ENCODE peak calls at places on chromosomes 6 and 20, in seven cellular contexts. One of them, this sample, is unnamed.

GRCh38 chr6:6918216-6918983 is 189.4 kb upstream of the RREB1 start:
- DNase-seq in EH: peak; percentile 31
- DNase-seq in hypothalamus: no peak
- DNase-seq in HL-60: peak; percentile 93
- DNase-seq in activated CD8-positive, alpha-beta memory T cell treated with anti-CD3 and anti-CD28 coated beads for 4 hours: peak; percentile 14
- DNase-seq in breast epithelium: no peak
- DNase-seq in substantia nigra: no peak
- DNase-seq in this sample: peak; percentile 76

GRCh38 chr6:139943391-139943790 is 568.9 kb upstream of the CITED2 start:
- DNase-seq in HL-60: no peak
- DNase-seq in substantia nigra: no peak
- DNase-seq in activated CD8-positive, alpha-beta memory T cell treated with anti-CD3 and anti-CD28 coated beads for 4 hours: no peak
- DNase-seq in EH: peak; percentile 97
- DNase-seq in breast epithelium: no peak
- DNase-seq in hypothalamus: no peak
- DNase-seq in this sample: peak; percentile 77

GRCh38 chr6:148760568-148761531 is 14.0 kb downstream of the UST start:
- DNase-seq in activated CD8-positive, alpha-beta memory T cell treated with anti-CD3 and anti-CD28 coated beads for 4 hours: no peak
- DNase-seq in breast epithelium: peak; percentile 30
- DNase-seq in EH: peak; percentile 95
- DNase-seq in hypothalamus: peak; percentile 43
- DNase-seq in HL-60: no peak
- DNase-seq in substantia nigra: peak; percentile 32
- DNase-seq in this sample: peak; percentile 38

GRCh38 chr6:105757512-105758200 is 328.5 kb upstream of the PRDM1 start:
- DNase-seq in breast epithelium: no peak
- DNase-seq in substantia nigra: no peak
- DNase-seq in HL-60: no peak
- DNase-seq in EH: no peak
- DNase-seq in activated CD8-positive, alpha-beta memory T cell treated with anti-CD3 and anti-CD28 coated beads for 4 hours: no peak
- DNase-seq in hypothalamus: no peak
- DNase-seq in this sample: peak; percentile 84

GRCh38 chr20:20820104-20820503 is 107.7 kb upstream of the RALGAPA2 start:
- DNase-seq in hypothalamus: no peak
- DNase-seq in breast epithelium: no peak
- DNase-seq in activated CD8-positive, alpha-beta memory T cell treated with anti-CD3 and anti-CD28 coated beads for 4 hours: no peak
- DNase-seq in substantia nigra: no peak
- DNase-seq in HL-60: no peak
- DNase-seq in EH: no peak
- DNase-seq in this sample: no peak

GRCh38 chr6:6348251-6348650 is 27.8 kb upstream of the F13A1 start:
- DNase-seq in activated CD8-positive, alpha-beta memory T cell treated with anti-CD3 and anti-CD28 coated beads for 4 hours: no peak
- DNase-seq in EH: no peak
- DNase-seq in substantia nigra: no peak
- DNase-seq in hypothalamus: no peak
- DNase-seq in HL-60: peak; percentile 83
- DNase-seq in breast epithelium: no peak
- DNase-seq in this sample: no peak

GRCh38 chr6:151436814-151437213 is 15.1 kb downstream of the RMND1 start:
- DNase-seq in hypothalamus: no peak
- DNase-seq in HL-60: no peak
- DNase-seq in EH: peak; percentile 80
- DNase-seq in breast epithelium: no peak
- DNase-seq in substantia nigra: no peak
- DNase-seq in activated CD8-positive, alpha-beta memory T cell treated with anti-CD3 and anti-CD28 coated beads for 4 hours: no peak
- DNase-seq in this sample: peak; percentile 8

GRCh38 chr6:121548146-121548545 is 112.7 kb downstream of the GJA1 start:
- DNase-seq in hypothalamus: no peak
- DNase-seq in EH: peak; percentile 53
- DNase-seq in HL-60: no peak
- DNase-seq in breast epithelium: no peak
- DNase-seq in activated CD8-positive, alpha-beta memory T cell treated with anti-CD3 and anti-CD28 coated beads for 4 hours: no peak
- DNase-seq in substantia nigra: no peak
- DNase-seq in this sample: no peak

GRCh38 chr20:40497781-40498691 is 191.0 kb downstream of the MAFB start:
- DNase-seq in EH: no peak
- DNase-seq in breast epithelium: no peak
- DNase-seq in HL-60: peak; percentile 96
- DNase-seq in substantia nigra: no peak
- DNase-seq in activated CD8-positive, alpha-beta memory T cell treated with anti-CD3 and anti-CD28 coated beads for 4 hours: no peak
- DNase-seq in hypothalamus: no peak
- DNase-seq in this sample: peak; percentile 57

GRCh38 chr6:19603716-19604115 is 233.5 kb upstream of the ID4 start:
- DNase-seq in hypothalamus: peak; percentile 9
- DNase-seq in substantia nigra: no peak
- DNase-seq in HL-60: no peak
- DNase-seq in activated CD8-positive, alpha-beta memory T cell treated with anti-CD3 and anti-CD28 coated beads for 4 hours: no peak
- DNase-seq in EH: no peak
- DNase-seq in breast epithelium: no peak
- DNase-seq in this sample: no peak

GRCh38 chr6:157282279-157282678 is 41.0 kb downstream of the TMEM242 start:
- DNase-seq in HL-60: no peak
- DNase-seq in hypothalamus: no peak
- DNase-seq in breast epithelium: no peak
- DNase-seq in EH: no peak
- DNase-seq in substantia nigra: no peak
- DNase-seq in activated CD8-positive, alpha-beta memory T cell treated with anti-CD3 and anti-CD28 coated beads for 4 hours: no peak
- DNase-seq in this sample: no peak

GRCh38 chr6:125054331-125054730 is 92.1 kb downstream of the RNF217 start:
- DNase-seq in substantia nigra: no peak
- DNase-seq in EH: no peak
- DNase-seq in HL-60: no peak
- DNase-seq in activated CD8-positive, alpha-beta memory T cell treated with anti-CD3 and anti-CD28 coated beads for 4 hours: no peak
- DNase-seq in breast epithelium: no peak
- DNase-seq in hypothalamus: no peak
- DNase-seq in this sample: no peak

GRCh38 chr6:120584111-120584760 is 750.0 kb downstream of the TBC1D32 start:
- DNase-seq in activated CD8-positive, alpha-beta memory T cell treated with anti-CD3 and anti-CD28 coated beads for 4 hours: no peak
- DNase-seq in HL-60: no peak
- DNase-seq in hypothalamus: no peak
- DNase-seq in substantia nigra: no peak
- DNase-seq in breast epithelium: no peak
- DNase-seq in EH: no peak
- DNase-seq in this sample: no peak

GRCh38 chr6:135268263-135268662 is 87.2 kb downstream of the MYB start:
- DNase-seq in activated CD8-positive, alpha-beta memory T cell treated with anti-CD3 and anti-CD28 coated beads for 4 hours: no peak
- DNase-seq in hypothalamus: no peak
- DNase-seq in HL-60: no peak
- DNase-seq in breast epithelium: no peak
- DNase-seq in EH: no peak
- DNase-seq in substantia nigra: no peak
- DNase-seq in this sample: no peak

GRCh38 chr6:13368716-13369115 is 40.4 kb upstream of the TBC1D7 start:
- DNase-seq in hypothalamus: no peak
- DNase-seq in HL-60: no peak
- DNase-seq in EH: peak; percentile 35
- DNase-seq in substantia nigra: no peak
- DNase-seq in breast epithelium: no peak
- DNase-seq in activated CD8-positive, alpha-beta memory T cell treated with anti-CD3 and anti-CD28 coated beads for 4 hours: no peak
- DNase-seq in this sample: peak; percentile 79

GRCh38 chr6:11224252-11224965 is 8.1 kb downstream of the NEDD9 start:
- DNase-seq in hypothalamus: no peak
- DNase-seq in breast epithelium: no peak
- DNase-seq in EH: peak; percentile 83
- DNase-seq in HL-60: no peak
- DNase-seq in activated CD8-positive, alpha-beta memory T cell treated with anti-CD3 and anti-CD28 coated beads for 4 hours: no peak
- DNase-seq in substantia nigra: no peak
- DNase-seq in this sample: no peak

GRCh38 chr6:37006793-37007339 is 1.4 kb downstream of the FGD2 start:
- DNase-seq in hypothalamus: no peak
- DNase-seq in substantia nigra: no peak
- DNase-seq in HL-60: no peak
- DNase-seq in breast epithelium: no peak
- DNase-seq in activated CD8-positive, alpha-beta memory T cell treated with anti-CD3 and anti-CD28 coated beads for 4 hours: no peak
- DNase-seq in EH: peak; percentile 87
- DNase-seq in this sample: no peak

GRCh38 chr20:4811661-4812181 is 90.0 kb downstream of the PRND start:
- DNase-seq in HL-60: peak; percentile 92
- DNase-seq in EH: no peak
- DNase-seq in activated CD8-positive, alpha-beta memory T cell treated with anti-CD3 and anti-CD28 coated beads for 4 hours: no peak
- DNase-seq in substantia nigra: peak; percentile 38
- DNase-seq in breast epithelium: no peak
- DNase-seq in hypothalamus: peak; percentile 42
- DNase-seq in this sample: no peak

GRCh38 chr20:59455392-59456341 is 148.7 kb upstream of the PHACTR3 start:
- DNase-seq in activated CD8-positive, alpha-beta memory T cell treated with anti-CD3 and anti-CD28 coated beads for 4 hours: no peak
- DNase-seq in hypothalamus: peak; percentile 33
- DNase-seq in EH: peak; percentile 26
- DNase-seq in HL-60: no peak
- DNase-seq in breast epithelium: peak; percentile 28
- DNase-seq in substantia nigra: no peak
- DNase-seq in this sample: no peak

GRCh38 chr20:62818592-62819493 is 2.0 kb downstream of the COL9A3 start:
- DNase-seq in EH: peak; percentile 42
- DNase-seq in activated CD8-positive, alpha-beta memory T cell treated with anti-CD3 and anti-CD28 coated beads for 4 hours: no peak
- DNase-seq in hypothalamus: peak; percentile 86
- DNase-seq in breast epithelium: no peak
- DNase-seq in substantia nigra: peak; percentile 48
- DNase-seq in HL-60: no peak
- DNase-seq in this sample: peak; percentile 39

GRCh38 chr6:87334683-87335082 is 5.6 kb upstream of the GJB7 start:
- DNase-seq in activated CD8-positive, alpha-beta memory T cell treated with anti-CD3 and anti-CD28 coated beads for 4 hours: no peak
- DNase-seq in hypothalamus: no peak
- DNase-seq in EH: peak; percentile 57
- DNase-seq in breast epithelium: no peak
- DNase-seq in substantia nigra: no peak
- DNase-seq in HL-60: no peak
- DNase-seq in this sample: no peak

GRCh38 chr6:22298393-22299010 is 1.7 kb upstream of the PRL start:
- DNase-seq in EH: peak; percentile 52
- DNase-seq in substantia nigra: no peak
- DNase-seq in HL-60: no peak
- DNase-seq in activated CD8-positive, alpha-beta memory T cell treated with anti-CD3 and anti-CD28 coated beads for 4 hours: no peak
- DNase-seq in breast epithelium: no peak
- DNase-seq in hypothalamus: no peak
- DNase-seq in this sample: peak; percentile 24

This sample was measured in epithelial cell of esophagus.